ENCODE peak calls at places on chromosome 20, in five cellular contexts. One of them, this sample, is unnamed.

GRCh38 chr20:63145156-63145555 is 70.8 kb downstream of the YTHDF1 start:
- DNase-seq in activated gamma-delta T cell treated with Interleukin-2 at 50 U/mL for 16 hours: no peak
- DNase-seq in NCI-H1092: no peak
- DNase-seq in AG09309: no peak
- DNase-seq in neural crest cell: no peak
- DNase-seq in this sample: no peak

GRCh38 chr20:13822459-13822858 is 37.6 kb downstream of the NDUFAF5 start:
- DNase-seq in neural crest cell: no peak
- DNase-seq in AG09309: no peak
- DNase-seq in activated gamma-delta T cell treated with Interleukin-2 at 50 U/mL for 16 hours: no peak
- DNase-seq in NCI-H1092: no peak
- DNase-seq in this sample: no peak

GRCh38 chr20:32480361-32481199 is 104.6 kb downstream of the NOL4L start:
- DNase-seq in NCI-H1092: no peak
- DNase-seq in neural crest cell: no peak
- DNase-seq in activated gamma-delta T cell treated with Interleukin-2 at 50 U/mL for 16 hours: no peak
- DNase-seq in AG09309: no peak
- DNase-seq in this sample: no peak

GRCh38 chr20:31675828-31676533 is 38.3 kb downstream of the COX4I2 start:
- DNase-seq in neural crest cell: no peak
- DNase-seq in NCI-H1092: no peak
- DNase-seq in activated gamma-delta T cell treated with Interleukin-2 at 50 U/mL for 16 hours: peak
- DNase-seq in AG09309: no peak
- DNase-seq in this sample: no peak

GRCh38 chr20:9926476-9926875 is 87.6 kb upstream of the PAK5 start:
- DNase-seq in AG09309: no peak
- DNase-seq in activated gamma-delta T cell treated with Interleukin-2 at 50 U/mL for 16 hours: no peak
- DNase-seq in NCI-H1092: no peak
- DNase-seq in neural crest cell: no peak
- DNase-seq in this sample: no peak

GRCh38 chr20:3406481-3407425 is 716 bp downstream of the DNAAF9 start:
- DNase-seq in AG09309: peak
- DNase-seq in NCI-H1092: peak
- DNase-seq in activated gamma-delta T cell treated with Interleukin-2 at 50 U/mL for 16 hours: no peak
- DNase-seq in neural crest cell: peak
- DNase-seq in this sample: peak

GRCh38 chr20:49496526-49497216 is 14.2 kb upstream of the KCNB1 start:
- DNase-seq in AG09309: no peak
- DNase-seq in activated gamma-delta T cell treated with Interleukin-2 at 50 U/mL for 16 hours: no peak
- DNase-seq in neural crest cell: no peak
- DNase-seq in NCI-H1092: no peak
- DNase-seq in this sample: no peak

GRCh38 chr20:2289475-2289874 is 6.3 kb upstream of the TGM3 start:
- DNase-seq in AG09309: no peak
- DNase-seq in neural crest cell: no peak
- DNase-seq in activated gamma-delta T cell treated with Interleukin-2 at 50 U/mL for 16 hours: no peak
- DNase-seq in NCI-H1092: no peak
- DNase-seq in this sample: no peak

GRCh38 chr20:11569163-11569562 is 348.5 kb upstream of the BTBD3 start:
- DNase-seq in AG09309: no peak
- DNase-seq in NCI-H1092: no peak
- DNase-seq in neural crest cell: no peak
- DNase-seq in activated gamma-delta T cell treated with Interleukin-2 at 50 U/mL for 16 hours: no peak
- DNase-seq in this sample: peak

GRCh38 chr20:49583669-49584417 is 15.9 kb upstream of the PTGIS start:
- DNase-seq in activated gamma-delta T cell treated with Interleukin-2 at 50 U/mL for 16 hours: no peak
- DNase-seq in neural crest cell: no peak
- DNase-seq in AG09309: peak
- DNase-seq in NCI-H1092: peak
- DNase-seq in this sample: no peak

GRCh38 chr20:17795449-17796095 is 95.8 kb downstream of the BANF2 start:
- DNase-seq in AG09309: no peak
- DNase-seq in neural crest cell: no peak
- DNase-seq in activated gamma-delta T cell treated with Interleukin-2 at 50 U/mL for 16 hours: no peak
- DNase-seq in NCI-H1092: no peak
- DNase-seq in this sample: no peak

GRCh38 chr20:5608448-5609161 is 141.6 kb upstream of the SHLD1 start:
- DNase-seq in neural crest cell: no peak
- DNase-seq in activated gamma-delta T cell treated with Interleukin-2 at 50 U/mL for 16 hours: no peak
- DNase-seq in AG09309: no peak
- DNase-seq in NCI-H1092: no peak
- DNase-seq in this sample: peak

GRCh38 chr20:32980131-32980941 is 23.9 kb downstream of the SUN5 start:
- DNase-seq in NCI-H1092: peak
- DNase-seq in activated gamma-delta T cell treated with Interleukin-2 at 50 U/mL for 16 hours: no peak
- DNase-seq in neural crest cell: peak
- DNase-seq in AG09309: no peak
- DNase-seq in this sample: no peak

GRCh38 chr20:53857723-53858236 is 212.6 kb downstream of the BCAS1 start:
- DNase-seq in AG09309: no peak
- DNase-seq in activated gamma-delta T cell treated with Interleukin-2 at 50 U/mL for 16 hours: no peak
- DNase-seq in NCI-H1092: no peak
- DNase-seq in neural crest cell: no peak
- DNase-seq in this sample: no peak

GRCh38 chr20:57693002-57693582 is 16.7 kb downstream of the PMEPA1 start:
- DNase-seq in NCI-H1092: no peak
- DNase-seq in activated gamma-delta T cell treated with Interleukin-2 at 50 U/mL for 16 hours: no peak
- DNase-seq in neural crest cell: no peak
- DNase-seq in AG09309: no peak
- DNase-seq in this sample: no peak

GRCh38 chr20:56328861-56329260 is 29.9 kb upstream of the FAM210B start:
- DNase-seq in NCI-H1092: no peak
- DNase-seq in neural crest cell: peak
- DNase-seq in activated gamma-delta T cell treated with Interleukin-2 at 50 U/mL for 16 hours: no peak
- DNase-seq in AG09309: no peak
- DNase-seq in this sample: no peak

GRCh38 chr20:11849270-11849920 is 68.3 kb upstream of the BTBD3 start:
- DNase-seq in NCI-H1092: peak
- DNase-seq in AG09309: no peak
- DNase-seq in neural crest cell: no peak
- DNase-seq in activated gamma-delta T cell treated with Interleukin-2 at 50 U/mL for 16 hours: no peak
- DNase-seq in this sample: no peak

GRCh38 chr20:64103871-64104666 is 3.3 kb downstream of the NPBWR2 start:
- DNase-seq in activated gamma-delta T cell treated with Interleukin-2 at 50 U/mL for 16 hours: no peak
- DNase-seq in NCI-H1092: no peak
- DNase-seq in neural crest cell: no peak
- DNase-seq in AG09309: no peak
- DNase-seq in this sample: no peak

GRCh38 chr20:17867119-17867518 is 101.5 kb downstream of the SNX5 start:
- DNase-seq in neural crest cell: no peak
- DNase-seq in NCI-H1092: no peak
- DNase-seq in activated gamma-delta T cell treated with Interleukin-2 at 50 U/mL for 16 hours: no peak
- DNase-seq in AG09309: no peak
- DNase-seq in this sample: no peak

GRCh38 chr20:61662226-61662945 is 403.3 kb downstream of the TAF4 start:
- DNase-seq in AG09309: no peak
- DNase-seq in NCI-H1092: no peak
- DNase-seq in neural crest cell: peak
- DNase-seq in activated gamma-delta T cell treated with Interleukin-2 at 50 U/mL for 16 hours: no peak
- DNase-seq in this sample: no peak

GRCh38 chr20:59701236-59701635 is 96.9 kb downstream of the PHACTR3 start:
- DNase-seq in AG09309: no peak
- DNase-seq in neural crest cell: no peak
- DNase-seq in activated gamma-delta T cell treated with Interleukin-2 at 50 U/mL for 16 hours: no peak
- DNase-seq in NCI-H1092: no peak
- DNase-seq in this sample: peak

GRCh38 chr20:461254-462198 is 807 bp downstream of the TBC1D20 start:
- DNase-seq in NCI-H1092: no peak
- DNase-seq in AG09309: no peak
- DNase-seq in neural crest cell: peak
- DNase-seq in activated gamma-delta T cell treated with Interleukin-2 at 50 U/mL for 16 hours: peak
- DNase-seq in this sample: peak

GRCh38 chr20:59191036-59191755 is 27.6 kb downstream of the ZNF831 start:
- DNase-seq in neural crest cell: no peak
- DNase-seq in NCI-H1092: no peak
- DNase-seq in activated gamma-delta T cell treated with Interleukin-2 at 50 U/mL for 16 hours: no peak
- DNase-seq in AG09309: no peak
- DNase-seq in this sample: no peak

GRCh38 chr20:47293524-47294157 is 62.9 kb downstream of the ZMYND8 start:
- DNase-seq in NCI-H1092: no peak
- DNase-seq in neural crest cell: no peak
- DNase-seq in activated gamma-delta T cell treated with Interleukin-2 at 50 U/mL for 16 hours: no peak
- DNase-seq in AG09309: no peak
- DNase-seq in this sample: no peak

GRCh38 chr20:51118985-51119527 is 96.1 kb upstream of the KCNG1 start:
- DNase-seq in activated gamma-delta T cell treated with Interleukin-2 at 50 U/mL for 16 hours: no peak
- DNase-seq in AG09309: no peak
- DNase-seq in neural crest cell: no peak
- DNase-seq in NCI-H1092: no peak
- DNase-seq in this sample: no peak

GRCh38 chr20:60984666-60985065 is 267.4 kb upstream of the CDH4 start:
- DNase-seq in neural crest cell: no peak
- DNase-seq in activated gamma-delta T cell treated with Interleukin-2 at 50 U/mL for 16 hours: no peak
- DNase-seq in AG09309: no peak
- DNase-seq in NCI-H1092: peak
- DNase-seq in this sample: no peak

GRCh38 chr20:38789503-38790209 is 15.8 kb upstream of the PPP1R16B start:
- DNase-seq in activated gamma-delta T cell treated with Interleukin-2 at 50 U/mL for 16 hours: no peak
- DNase-seq in neural crest cell: no peak
- DNase-seq in NCI-H1092: no peak
- DNase-seq in AG09309: peak
- DNase-seq in this sample: no peak

GRCh38 chr20:41453006-41453950 is 86.7 kb upstream of the EMILIN3 start:
- DNase-seq in AG09309: no peak
- DNase-seq in activated gamma-delta T cell treated with Interleukin-2 at 50 U/mL for 16 hours: no peak
- DNase-seq in neural crest cell: no peak
- DNase-seq in NCI-H1092: no peak
- DNase-seq in this sample: peak

GRCh38 chr20:17142666-17143065 is 84.2 kb upstream of the PCSK2 start:
- DNase-seq in activated gamma-delta T cell treated with Interleukin-2 at 50 U/mL for 16 hours: no peak
- DNase-seq in AG09309: no peak
- DNase-seq in neural crest cell: no peak
- DNase-seq in NCI-H1092: no peak
- DNase-seq in this sample: no peak

GRCh38 chr20:32497589-32498224 is 87.4 kb downstream of the NOL4L start:
- DNase-seq in AG09309: no peak
- DNase-seq in neural crest cell: no peak
- DNase-seq in activated gamma-delta T cell treated with Interleukin-2 at 50 U/mL for 16 hours: no peak
- DNase-seq in NCI-H1092: no peak
- DNase-seq in this sample: no peak

GRCh38 chr20:17936791-17937687 is 31.6 kb downstream of the SNX5 start:
- DNase-seq in activated gamma-delta T cell treated with Interleukin-2 at 50 U/mL for 16 hours: no peak
- DNase-seq in neural crest cell: no peak
- DNase-seq in AG09309: peak
- DNase-seq in NCI-H1092: no peak
- DNase-seq in this sample: peak

GRCh38 chr20:50054626-50055511 is 58.1 kb downstream of the UBE2V1 start:
- DNase-seq in activated gamma-delta T cell treated with Interleukin-2 at 50 U/mL for 16 hours: no peak
- DNase-seq in AG09309: no peak
- DNase-seq in NCI-H1092: no peak
- DNase-seq in neural crest cell: peak
- DNase-seq in this sample: peak

GRCh38 chr20:1761116-1761515 is 103.5 kb upstream of the SIRPG start:
- DNase-seq in neural crest cell: no peak
- DNase-seq in NCI-H1092: no peak
- DNase-seq in AG09309: peak
- DNase-seq in activated gamma-delta T cell treated with Interleukin-2 at 50 U/mL for 16 hours: no peak
- DNase-seq in this sample: no peak

GRCh38 chr20:19094959-19095541 is 117.4 kb upstream of the SLC24A3 start:
- DNase-seq in activated gamma-delta T cell treated with Interleukin-2 at 50 U/mL for 16 hours: no peak
- DNase-seq in NCI-H1092: no peak
- DNase-seq in AG09309: no peak
- DNase-seq in neural crest cell: no peak
- DNase-seq in this sample: no peak

GRCh38 chr20:13611726-13612125 is 27.0 kb downstream of the TASP1 start:
- DNase-seq in NCI-H1092: no peak
- DNase-seq in neural crest cell: no peak
- DNase-seq in activated gamma-delta T cell treated with Interleukin-2 at 50 U/mL for 16 hours: no peak
- DNase-seq in AG09309: no peak
- DNase-seq in this sample: no peak

This sample was measured in NCI-H446.